ENCODE peak calls at places on chromosome 7, in four cellular contexts. H, L, W and O are unnamed samples.

GRCh38 chr7:111784971-111785575 is 222.8 kb upstream of the IMMP2L start:
- DNase-seq in H (no peak), L (no peak), W (no peak), O (no peak)

GRCh38 chr7:130921391-130922180 is 187.6 kb upstream of the KLF14 start:
- DNase-seq in W (peak; percentile 91), H (no peak), L (peak; percentile 47), O (no peak)

GRCh38 chr7:102389810-102390209 is 6.4 kb upstream of the PRKRIP1 start:
- DNase-seq in W (no peak), L (no peak), H (no peak), O (no peak)

GRCh38 chr7:116367171-116367813 is 132.2 kb upstream of the CAV2 start:
- DNase-seq in W (no peak), H (no peak), L (no peak), O (no peak)

GRCh38 chr7:38673795-38674194 is 42.6 kb upstream of the AMPH start:
- DNase-seq in W (peak; percentile 52), L (no peak), H (no peak), O (no peak)

GRCh38 chr7:41122256-41122987 is 580.5 kb downstream of the INHBA start:
- DNase-seq in H (no peak), L (no peak), W (no peak), O (no peak)

GRCh38 chr7:10974717-10975032 is 1.0 kb downstream of the PHF14 start:
- DNase-seq in W (no peak), L (no peak), H (no peak), O (no peak)

GRCh38 chr7:72123913-72124312 is 288.2 kb downstream of the CALN1 start:
- DNase-seq in L (no peak), W (no peak), H (no peak), O (no peak)

GRCh38 chr7:82110146-82110823 is 333.3 kb downstream of the CACNA2D1 start:
- DNase-seq in H (no peak), W (no peak), L (no peak), O (no peak)

GRCh38 chr7:144720139-144720538 is 115.7 kb downstream of the TPK1 start:
- DNase-seq in W (no peak), L (no peak), H (no peak), O (no peak)

GRCh38 chr7:78489423-78489822 is 690.9 kb downstream of the PHTF2 start:
- DNase-seq in W (no peak), L (no peak), H (no peak), O (no peak)

GRCh38 chr7:80318081-80318480 is 183.4 kb downstream of the GNAI1 start:
- DNase-seq in H (no peak), W (no peak), L (no peak), O (no peak)

GRCh38 chr7:143367972-143368371 is 5.5 kb upstream of the FAM131B start:
- DNase-seq in W (no peak), L (no peak), H (no peak), O (no peak)

GRCh38 chr7:122299935-122300606 is 4.5 kb downstream of the FEZF1 start:
- DNase-seq in H (no peak), W (no peak), L (no peak), O (no peak)

GRCh38 chr7:122300607-122301079 is 3.9 kb downstream of the FEZF1 start:
- DNase-seq in H (no peak), W (no peak), L (no peak), O (no peak)

GRCh38 chr7:122298618-122299017 is 5.9 kb downstream of the FEZF1 start:
- DNase-seq in W (no peak), L (no peak), H (no peak), O (no peak)

GRCh38 chr7:122298131-122298530 is 6.4 kb downstream of the FEZF1 start:
- DNase-seq in W (no peak), L (no peak), H (no peak), O (no peak)

DNA sequence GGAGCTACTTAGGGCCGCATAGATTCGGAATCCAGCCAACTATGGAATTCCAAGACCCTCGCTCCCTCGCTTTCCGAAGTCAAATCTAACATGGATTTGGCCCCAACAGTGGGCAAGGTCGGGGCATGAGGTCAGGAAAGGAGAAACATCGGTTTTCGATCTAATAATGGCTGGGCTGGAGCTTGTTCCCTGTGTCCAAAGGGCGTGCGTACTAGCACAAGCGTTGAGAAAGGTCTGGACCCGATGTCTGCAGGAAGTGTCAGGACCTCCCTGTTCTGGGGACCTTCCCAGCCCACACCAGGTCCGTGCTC is 5.0 kb downstream of the FEZF1 start:
- DNase-seq in L (no peak), W (no peak), H (no peak), O (no peak)
- H3K4me3 ChIP-seq in L (no peak overlapping the region), W (no peak overlapping the region), H (peak overlapping the region; percentile 35), O (no peak overlapping the region)

GRCh38 chr7:99011341-99011705 is 132.6 kb downstream of the SMURF1 start:
- DNase-seq in H (no peak), L (no peak), W (no peak), O (no peak)

GRCh38 chr7:99013266-99014112 is 130.4 kb downstream of the SMURF1 start:
- DNase-seq in H (no peak), L (no peak), W (no peak), O (no peak)

GRCh38 chr7:99011706-99012404 is 132.1 kb downstream of the SMURF1 start:
- DNase-seq in L (no peak), H (no peak), W (no peak), O (no peak)

GRCh38 chr7:99014113-99014985 is 129.6 kb downstream of the SMURF1 start:
- DNase-seq in H (no peak), L (no peak), W (no peak), O (no peak)

GRCh38 chr7:99012722-99013121 is 131.2 kb downstream of the SMURF1 start:
- DNase-seq in W (no peak), H (no peak), L (no peak), O (no peak)
- H3K36me3 ChIP-seq in W (peaks cover 53% of the 10 kb centered on the region), H (peaks cover 84% of the 10 kb centered on the region), L (peaks cover 5% of the 10 kb centered on the region), O (peaks cover 55% of the 10 kb centered on the region)

GRCh38 chr7:139106959-139107358 is 2.6 kb downstream of the ZC3HAV1 start:
- DNase-seq in W (no peak), H (no peak), L (no peak), O (no peak)
- H3K4me3 ChIP-seq in W (no peak overlapping the region), H (no peak overlapping the region), L (peak overlapping the region; percentile 92), O (peak overlapping the region; percentile 81)

DNA sequence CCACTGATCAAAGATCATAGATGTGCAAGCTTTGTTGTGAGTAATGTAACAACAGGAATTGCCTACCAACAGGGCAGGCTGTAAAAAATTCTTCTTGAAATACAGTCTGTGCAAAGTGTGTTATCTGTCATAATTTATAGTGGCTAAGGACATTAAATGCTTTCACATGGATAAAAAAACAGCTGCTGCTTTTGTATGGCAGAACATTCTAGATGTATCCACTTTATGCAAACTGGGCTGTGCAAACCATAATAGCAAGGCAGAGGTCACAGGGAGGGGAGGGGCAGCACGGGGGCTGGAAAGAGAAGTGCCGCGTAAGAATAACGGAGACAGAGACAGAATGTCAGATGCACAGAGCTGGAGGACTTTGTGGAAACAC is 86.1 kb downstream of the VOPP1 start:
- DNase-seq in L (no peak), W (no peak), H (no peak), O (no peak)
- H3K36me3 ChIP-seq in L (no peaks in the 10 kb centered on the region), W (peaks cover 24% of the 10 kb centered on the region), H (peaks cover 7% of the 10 kb centered on the region), O (peaks cover 15% of the 10 kb centered on the region)

DNA sequence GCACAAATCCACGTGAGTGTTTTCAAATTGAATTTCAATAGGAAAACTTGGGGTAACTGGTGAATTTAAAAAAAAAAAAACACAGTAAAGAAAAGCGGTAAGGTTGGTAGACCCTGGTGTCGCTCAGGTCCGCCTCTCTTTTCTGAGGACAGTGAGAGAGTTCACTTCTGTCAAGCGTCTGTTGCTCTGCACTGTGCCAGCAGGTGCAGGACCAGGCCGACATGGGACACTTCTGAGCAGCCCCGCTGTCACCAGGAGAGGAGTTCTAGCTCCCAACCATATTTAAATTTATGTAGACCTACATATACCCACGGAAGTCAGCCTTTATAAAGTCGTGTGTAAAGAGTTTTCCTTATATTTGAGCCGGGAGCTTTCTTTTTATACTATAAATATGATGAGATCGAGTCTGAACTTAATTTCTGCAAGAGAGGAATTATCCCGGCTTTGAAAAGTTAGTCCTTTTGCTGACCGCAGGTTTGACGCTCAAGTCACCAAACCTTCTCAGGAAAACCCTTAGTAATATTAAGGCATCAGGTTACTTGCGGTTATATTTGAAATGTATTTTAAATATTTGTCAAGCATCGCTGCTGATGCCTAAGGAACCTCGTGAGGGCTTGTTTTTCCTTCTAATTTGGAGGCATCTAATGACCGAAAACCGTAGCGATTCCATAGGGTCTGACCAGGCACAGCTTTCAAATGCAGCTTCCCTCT is 550 bp downstream of the IKZF1 start:
- DNase-seq in W (no peak), L (no peak), H (no peak), O (no peak)
- H3K4me3 ChIP-seq in W (no peak overlapping the region), L (no peak overlapping the region), H (peak overlapping the region; percentile 54), O (peak overlapping the region; percentile 96)

DNA sequence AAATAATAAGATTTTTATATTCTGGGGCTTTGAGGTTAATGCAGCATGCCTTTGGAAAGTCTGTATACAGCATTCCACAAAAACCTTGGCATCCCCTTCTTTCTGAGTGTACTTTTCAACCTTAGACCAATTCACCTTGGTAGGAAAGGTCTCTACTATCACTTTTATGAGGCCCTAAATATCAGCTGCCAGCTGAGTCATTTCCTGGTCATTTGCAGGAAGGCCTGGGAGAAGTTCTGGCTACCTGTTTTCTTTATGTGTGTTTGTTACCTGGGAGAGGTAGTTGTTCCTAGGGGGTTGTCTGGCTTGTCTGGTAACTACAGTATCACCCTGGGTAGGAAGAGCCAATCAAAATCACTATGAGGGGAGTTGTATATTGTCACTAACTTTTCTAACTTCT is 4.1 kb downstream of the SPAM1 start:
- DNase-seq in W (no peak), H (no peak), L (no peak), O (no peak)
- H3K36me3 ChIP-seq in W (no peaks in the 10 kb centered on the region), H (no peaks in the 10 kb centered on the region), L (no peaks in the 10 kb centered on the region), O (no peaks in the 10 kb centered on the region)

DNA sequence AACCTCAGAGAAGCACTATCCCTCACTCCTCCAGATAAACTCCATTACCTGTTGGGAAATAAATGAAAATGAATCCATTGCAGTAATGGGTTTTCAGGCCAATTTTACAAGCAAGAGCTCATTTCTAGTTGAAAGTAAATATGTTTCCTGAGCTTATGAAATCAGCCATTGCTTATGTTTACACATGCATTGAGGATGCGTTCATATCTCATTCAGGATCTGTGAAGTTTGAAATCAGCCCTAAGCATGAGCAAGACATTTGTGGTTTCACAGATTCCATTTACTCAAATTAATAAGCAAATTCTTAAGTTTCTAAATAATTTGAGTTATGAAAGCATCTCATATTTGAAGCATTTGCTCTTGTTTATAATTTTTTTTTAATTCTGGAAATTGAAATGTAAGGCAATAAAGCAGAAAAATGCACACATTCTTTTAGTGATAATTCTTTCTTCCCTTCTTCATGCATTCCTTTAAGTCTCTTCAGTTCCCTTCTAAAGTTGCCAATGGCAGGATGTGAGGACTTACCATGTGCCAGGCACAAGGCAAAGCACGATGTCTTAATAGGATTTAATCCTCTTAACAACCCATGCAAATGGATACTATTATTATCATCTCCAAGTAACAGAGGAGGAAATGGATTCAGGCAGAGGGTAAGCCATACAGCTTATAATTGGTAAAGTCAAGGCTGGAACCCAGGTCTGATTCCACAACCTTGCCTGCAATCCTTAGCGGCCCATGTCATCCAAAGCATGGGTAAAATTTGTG is 35.0 kb upstream of the CTTNBP2 start:
- DNase-seq in L (no peak), W (no peak), H (no peak), O (no peak)
- H3K4me3 ChIP-seq in L (no peak overlapping the region), W (no peak overlapping the region), H (no peak overlapping the region), O (no peak overlapping the region)

GRCh38 chr7:32587431-32587948 is 92.2 kb downstream of the AVL9 start:
- DNase-seq in L (no peak), H (no peak), W (peak; percentile 80), O (no peak)
- H3K36me3 ChIP-seq in L (peaks cover 4% of the 10 kb centered on the region), H (peaks cover 45% of the 10 kb centered on the region), W (peaks cover 7% of the 10 kb centered on the region), O (peaks cover 29% of the 10 kb centered on the region)